ENCODE peak calls at places on chromosomes 16 and 17, in six cellular contexts. Z, E, Q, D, A and P are unnamed samples.

GRCh38 chr16:64892843-64893242 is 229.0 kb downstream of the CDH11 start:
- DNase-seq in Q (no peak), A (no peak), Z (no peak), D (no peak), E (no peak), P (no peak)

GRCh38 chr17:2207815-2208515 is 95.6 kb downstream of the SMG6 start:
- DNase-seq in E (no peak), Q (no peak), D (no peak), A (no peak), Z (no peak), P (no peak)

GRCh38 chr17:82042649-82043048 is 5.2 kb upstream of the DCXR start:
- DNase-seq in Q (no peak), D (no peak), Z (no peak), A (no peak), E (no peak), P (no peak)

GRCh38 chr17:74749262-74750038 is 1.0 kb downstream of the NHERF1 start:
- DNase-seq in D (peak), A (no peak), E (peak), Q (no peak), Z (peak), P (no peak)

GRCh38 chr16:47780213-47780612 is 319.1 kb downstream of the PHKB start:
- DNase-seq in Z (no peak), E (no peak), A (no peak), Q (no peak), D (no peak), P (no peak)

GRCh38 chr17:2400474-2400866 is 390 bp downstream of the MNT start:
- DNase-seq in A (no peak), E (peak), Z (peak), Q (no peak), D (peak), P (peak)

GRCh38 chr16:63737633-63738032 is 1384.2 kb downstream of the CDH11 start:
- DNase-seq in D (no peak), E (no peak), A (no peak), Q (no peak), Z (no peak), P (no peak)

GRCh38 chr16:149024-149675 is 3.3 kb upstream of the HBZ start:
- DNase-seq in Q (no peak), E (no peak), Z (no peak), D (no peak), A (no peak), P (no peak)

GRCh38 chr16:549544-550263 is 10.5 kb upstream of the PRR35 start:
- DNase-seq in A (no peak), D (no peak), Z (no peak), Q (no peak), E (no peak), P (no peak)

GRCh38 chr16:51550785-51551184 is 399.7 kb upstream of the SALL1 start:
- DNase-seq in A (no peak), Z (no peak), D (no peak), E (no peak), Q (no peak), P (no peak)

GRCh38 chr16:58732545-58733247 is 1.4 kb downstream of the GOT2 start:
- DNase-seq in Q (no peak), A (peak), D (no peak), Z (no peak), E (no peak), P (peak)

GRCh38 chr17:47318197-47318918 is 5.4 kb upstream of the EFCAB13 start:
- DNase-seq in E (no peak), D (no peak), A (no peak), Z (no peak), Q (no peak), P (peak)

GRCh38 chr16:82281544-82281943 is 111.5 kb upstream of the MPHOSPH6 start:
- DNase-seq in Z (no peak), D (no peak), E (no peak), Q (no peak), A (no peak), P (no peak)

GRCh38 chr16:20735504-20735903 is 6.1 kb downstream of the THUMPD1 start:
- DNase-seq in Z (no peak), D (no peak), Q (no peak), E (no peak), A (no peak), P (no peak)

GRCh38 chr17:50087246-50087911 is 7.8 kb upstream of the PDK2 start:
- DNase-seq in Z (peak), E (peak), D (peak), Q (peak), A (peak), P (peak)

GRCh38 chr17:19348081-19348650 is 14.4 kb downstream of the B9D1 start:
- DNase-seq in Q (peak), E (no peak), A (no peak), Z (no peak), D (no peak), P (no peak)

GRCh38 chr16:30381351-30382041 is 865 bp downstream of the SEPTIN1 start:
- DNase-seq in D (no peak), Q (no peak), E (no peak), Z (no peak), A (no peak), P (no peak)

GRCh38 chr16:2036200-2036966 is 9.7 kb downstream of the NHERF2 start:
- DNase-seq in Z (peak), Q (no peak), E (peak), A (no peak), D (no peak), P (no peak)

GRCh38 chr17:82942166-82943130 is 102.6 kb upstream of the ZNF750 start:
- DNase-seq in D (no peak), A (no peak), Z (peak), E (peak), Q (no peak), P (no peak)

GRCh38 chr17:69471406-69471805 is 56.9 kb downstream of the MAP2K6 start:
- DNase-seq in A (no peak), Q (no peak), Z (no peak), E (no peak), D (no peak), P (no peak)

GRCh38 chr16:66026211-66026610 is 340.3 kb upstream of the CDH5 start:
- DNase-seq in Z (no peak), Q (no peak), D (no peak), A (no peak), E (no peak), P (no peak)

GRCh38 chr16:87314990-87315420 is 2.2 kb downstream of the C16orf95 start:
- DNase-seq in Z (peak), Q (no peak), A (no peak), E (no peak), D (no peak), P (no peak)

GRCh38 chr17:37650419-37651003 is 7.3 kb upstream of the DDX52 start:
- DNase-seq in A (no peak), D (no peak), E (no peak), Q (peak), Z (no peak), P (peak)
- TF ChIP-seq CTCF in A (peak), D (no peak), E (peak), Q (peak), Z (no peak), P (peak)

GRCh38 chr17:32185875-32186274 is 43.6 kb downstream of the RHOT1 start:
- DNase-seq in A (no peak), Z (no peak), E (no peak), Q (no peak), D (no peak), P (no peak)
- H3K4me3 ChIP-seq in A (no peak), Z (no peak), E (no peak), Q (no peak), D (no peak), P (no peak)

GRCh38 chr16:71214771-71215381 is 15.6 kb downstream of the HYDIN start:
- DNase-seq in Q (no peak), Z (no peak), A (no peak), D (no peak), E (no peak), P (peak)
- TF ChIP-seq CTCF in Q (no peak), Z (no peak), A (peak), D (no peak), E (no peak), P (peak)

GRCh38 chr17:17664073-17664470 is 17.2 kb upstream of the RAI1 start:
- DNase-seq in E (peak), D (no peak), A (no peak), Z (peak), Q (no peak), P (no peak)

GRCh38 chr17:17661834-17662233 is 19.4 kb upstream of the RAI1 start:
- DNase-seq in D (no peak), Z (no peak), Q (no peak), A (no peak), E (peak), P (no peak)

GRCh38 chr17:17663160-17664072 is 17.8 kb upstream of the RAI1 start:
- DNase-seq in Q (no peak), E (peak), D (peak), Z (no peak), A (peak), P (peak)

GRCh38 chr17:17659340-17659739 is 21.9 kb upstream of the RAI1 start:
- DNase-seq in Z (no peak), E (peak), D (no peak), Q (no peak), A (no peak), P (no peak)

GRCh38 chr17:17661134-17661533 is 20.1 kb upstream of the RAI1 start:
- DNase-seq in A (no peak), D (no peak), Q (no peak), Z (no peak), E (peak), P (no peak)
- H3K4me3 ChIP-seq in A (no peak), D (no peak), Q (no peak), Z (no peak), E (no peak), P (no peak)

DNA sequence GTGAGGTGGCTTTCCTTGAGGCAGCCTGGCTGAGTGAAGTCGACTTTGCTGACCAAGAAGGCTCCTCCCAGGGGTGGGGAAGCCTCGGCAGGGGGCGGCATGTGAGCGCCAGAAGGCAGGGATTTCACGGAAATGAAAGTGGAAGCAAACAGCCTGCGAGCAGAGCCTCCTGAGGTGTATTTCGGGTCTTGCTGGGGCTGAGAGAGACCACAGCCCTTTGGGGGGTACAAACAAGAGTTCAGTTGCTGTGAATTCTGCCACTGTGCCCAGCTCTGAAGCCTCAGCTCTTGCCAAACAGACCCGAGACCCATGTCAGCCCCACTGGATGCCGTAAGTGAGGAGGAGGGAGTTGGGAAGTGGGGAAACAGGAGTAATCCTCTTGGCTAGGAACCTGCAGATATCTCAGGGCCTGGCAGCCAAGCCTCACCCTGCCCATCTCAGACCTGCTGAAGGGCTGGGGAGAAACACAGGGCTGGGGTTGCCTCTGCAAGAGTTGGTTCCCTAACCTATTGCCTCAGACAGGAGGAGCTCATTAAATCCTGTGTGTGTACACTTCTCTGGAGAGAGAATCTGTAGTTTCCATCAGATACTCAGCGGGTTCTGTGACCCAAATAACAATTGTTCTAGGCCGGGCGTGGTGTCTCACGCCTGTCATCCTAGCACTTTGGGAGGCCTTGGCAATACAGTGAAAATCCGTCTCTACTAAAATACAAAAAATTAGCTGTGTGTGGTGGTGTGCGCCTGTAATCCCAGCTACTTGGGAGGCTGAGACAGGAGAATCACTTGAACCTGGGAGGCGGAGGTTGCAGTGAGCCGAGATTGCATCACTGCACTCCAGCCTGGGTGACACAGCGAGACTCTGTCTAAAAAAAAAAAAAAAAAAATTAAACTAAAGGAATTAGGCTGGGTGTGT is at the start of gene IFI35:
- DNase-seq in A (peak), Q (peak), E (peak), Z (peak), D (peak), P (peak)
- TF ChIP-seq CTCF in A (peak), Q (peak), E (peak), Z (peak), D (peak), P (peak)

GRCh38 chr17:65601881-65602280 is 40.4 kb upstream of the AXIN2 start:
- DNase-seq in E (no peak), Z (no peak), Q (no peak), A (no peak), D (no peak), P (no peak)
- H3K4me3 ChIP-seq in E (no peak), Z (no peak), Q (no peak), A (no peak), D (no peak), P (no peak)

GRCh38 chr17:43003542-43004172 is 2.9 kb upstream of the IFI35 start:
- DNase-seq in E (no peak), Z (peak), D (no peak), A (no peak), Q (peak), P (no peak)
- TF ChIP-seq CTCF in E (no peak), Z (no peak), D (no peak), A (no peak), Q (no peak), P (no peak)

GRCh38 chr17:80447790-80448189 is 28.6 kb downstream of the NPTX1 start:
- DNase-seq in D (no peak), A (no peak), Z (no peak), E (no peak), Q (no peak), P (no peak)
- H3K4me3 ChIP-seq in D (no peak), A (no peak), Z (no peak), E (no peak), Q (no peak), P (no peak)

GRCh38 chr17:68351395-68351794 is 60.1 kb downstream of the ARSG start:
- DNase-seq in A (no peak), E (no peak), Z (no peak), Q (no peak), D (no peak), P (no peak)
- TF ChIP-seq CTCF in A (no peak), E (no peak), Z (no peak), Q (no peak), D (no peak), P (no peak)